ENCODE peak calls at places on chromosomes 3 and 15, in four cellular contexts. N is breast epithelium, T is cardiac muscle cell, E is tibial artery. G is an unnamed sample.

GRCh38 chr3:40843851-40844548 is 319.2 kb downstream of the ZNF621 start:
- DNase-seq in N (no peak), T (no peak), E (no peak), G (no peak)

GRCh38 chr3:81914254-81914653 is 152.8 kb upstream of the GBE1 start:
- DNase-seq in T (no peak), N (no peak), E (no peak), G (no peak)

GRCh38 chr15:57861039-57861638 is 154.6 kb downstream of the POLR2M start:
- DNase-seq in E (no peak), N (no peak), T (peak; percentile 71), G (no peak)

GRCh38 chr3:104323226-104323625 is 1043.5 kb upstream of the ALCAM start:
- DNase-seq in T (no peak), N (no peak), E (no peak), G (no peak)

GRCh38 chr3:122245513-122246174 is 62.2 kb downstream of the CASR start:
- DNase-seq in N (no peak), E (no peak), T (no peak), G (no peak)

GRCh38 chr3:38843898-38844297 is 27.9 kb upstream of the SCN10A start:
- DNase-seq in T (peak; percentile 58), E (no peak), N (no peak), G (no peak)

GRCh38 chr15:73002509-73002908 is 49.8 kb upstream of the NEO1 start:
- DNase-seq in E (no peak), N (no peak), T (no peak), G (no peak)

GRCh38 chr3:142117052-142117451 is 32.3 kb downstream of the TFDP2 start:
- DNase-seq in E (no peak), T (no peak), N (no peak), G (no peak)

GRCh38 chr15:35279811-35280210 is 194.7 kb upstream of the NANOGP8 start:
- DNase-seq in T (no peak), E (no peak), N (no peak), G (no peak)

GRCh38 chr3:73787620-73788019 is 162.9 kb upstream of the PDZRN3 start:
- DNase-seq in N (no peak), T (no peak), E (no peak), G (no peak)

GRCh38 chr15:60391722-60392340 is 6.0 kb downstream of the ANXA2 start:
- DNase-seq in T (no peak), E (no peak), N (no peak), G (no peak)

GRCh38 chr15:96893159-96893906 is 562.8 kb downstream of the NR2F2 start:
- DNase-seq in E (no peak), T (peak; percentile 55), N (no peak), G (no peak)
- TF ChIP-seq CTCF in E (peak; percentile 63), T (peak; percentile 29), N (peak; percentile 33), G (peak; percentile 46)

GRCh38 chr3:42746455-42747450 is 26.3 kb downstream of the CCDC13 start:
- DNase-seq in T (peak; percentile 41), E (peak; percentile 56), N (no peak), G (no peak)

GRCh38 chr3:42749753-42750231 is 23.3 kb downstream of the CCDC13 start:
- DNase-seq in E (peak; percentile 35), T (peak; percentile 40), N (no peak), G (no peak)

GRCh38 chr3:42745776-42746454 is 27.1 kb downstream of the CCDC13 start:
- DNase-seq in T (no peak), E (no peak), N (no peak), G (no peak)

GRCh38 chr3:42749025-42749752 is 23.9 kb downstream of the CCDC13 start:
- DNase-seq in E (peak; percentile 16), T (no peak), N (no peak), G (no peak)

DNA sequence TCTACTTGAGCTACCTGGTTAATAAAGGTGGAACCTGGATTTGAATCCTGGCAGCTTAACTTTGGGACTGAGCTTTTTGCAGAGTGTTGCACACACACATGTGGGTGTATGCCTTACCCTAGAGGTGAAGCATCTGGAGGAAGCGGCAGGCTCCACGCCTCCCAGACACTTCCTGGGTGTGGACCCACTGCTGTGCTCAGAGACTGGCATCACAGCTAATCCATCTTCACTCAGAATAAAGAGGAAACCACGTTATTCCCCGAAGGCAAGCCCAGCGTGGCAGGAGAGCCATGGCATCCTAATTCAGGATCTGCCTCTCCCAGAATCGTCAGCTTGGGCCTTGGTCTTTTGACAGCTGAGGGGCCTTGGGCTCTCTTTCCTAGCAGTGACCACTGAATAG is 25.5 kb downstream of the CCDC13 start:
- DNase-seq in N (no peak), T (no peak), E (peak; percentile 22), G (no peak)
- H3K27ac ChIP-seq in N (no peak overlapping the region), T (no peak overlapping the region), E (peak overlapping the region; percentile 80), G (no peak overlapping the region)

GRCh38 chr15:33580526-33580925 is 269.8 kb downstream of the RYR3 start:
- DNase-seq in T (no peak), N (no peak), E (no peak), G (no peak)
- H3K4me1 ChIP-seq in T (no peaks in the 10 kb centered on the region), N (no peaks in the 10 kb centered on the region), E (no peaks in the 10 kb centered on the region), G (no peaks in the 10 kb centered on the region)

DNA sequence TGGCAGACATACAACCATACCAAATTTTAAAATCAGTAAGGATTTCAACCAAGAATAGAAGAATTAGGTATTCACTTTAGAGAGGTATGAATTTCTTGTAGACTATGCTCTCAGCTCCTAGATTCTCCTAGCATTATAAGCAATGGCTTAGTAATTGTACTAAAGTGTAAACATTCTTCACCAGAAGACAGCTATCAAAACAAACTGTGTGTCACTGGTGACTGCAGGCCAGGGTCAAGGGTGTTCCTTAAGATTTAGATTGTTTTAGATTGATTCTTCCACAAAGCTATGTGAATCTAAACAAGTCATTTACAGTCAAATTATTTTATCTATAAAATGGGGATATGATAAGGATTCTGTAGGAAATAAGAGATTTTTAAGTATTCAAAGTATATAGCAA is 23.1 kb upstream of the GP5 start:
- DNase-seq in T (no peak), N (no peak), E (no peak), G (no peak)
- TF ChIP-seq CTCF in T (no peak), N (no peak), E (no peak), G (no peak)

DNA sequence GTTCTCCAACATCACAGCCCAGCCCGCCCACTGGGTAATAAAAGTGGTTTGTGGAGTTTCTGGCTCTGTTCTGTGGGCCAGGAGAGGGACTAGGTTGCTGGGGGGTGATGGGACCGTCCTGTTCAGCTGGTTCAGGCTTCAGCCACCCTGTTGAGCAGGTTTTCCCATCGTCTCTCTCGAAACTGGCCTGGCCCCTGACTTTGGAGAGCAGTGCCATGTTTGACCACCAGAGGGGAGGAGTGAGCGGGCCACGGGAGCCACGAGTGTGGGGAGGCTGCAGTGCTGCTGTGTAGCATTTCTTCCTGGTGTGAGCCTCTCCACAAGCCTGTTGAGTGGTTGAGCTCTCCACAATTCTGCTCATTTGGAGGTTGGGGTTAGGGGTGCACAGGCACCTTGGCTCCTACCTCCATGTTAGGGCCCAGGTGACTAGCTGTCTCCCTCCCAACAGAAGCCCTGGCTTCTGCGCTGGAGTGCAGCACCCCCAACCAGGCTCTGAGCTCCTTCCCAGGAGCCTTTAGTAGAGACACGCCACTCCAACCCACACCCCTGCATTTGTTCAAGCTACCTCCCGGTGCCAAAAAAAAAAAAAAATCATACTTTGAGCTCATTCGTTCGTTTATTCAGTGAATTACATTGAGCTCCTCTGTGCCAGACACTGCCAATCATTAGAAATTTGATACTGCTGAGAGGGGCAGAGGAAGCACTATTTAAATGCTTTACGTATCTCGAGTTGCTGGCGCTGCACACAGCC is 13.9 kb downstream of the SPINT1 start:
- DNase-seq in N (peak; percentile 92), E (peak; percentile 43), T (peak; percentile 76), G (peak; percentile 57)
- H3K27ac ChIP-seq in N (peak overlapping the region; percentile 88), E (no peak overlapping the region), T (no peak overlapping the region), G (no peak overlapping the region)

GRCh38 chr3:48218537-48218936 is 4.8 kb upstream of the CAMP start:
- DNase-seq in E (no peak), N (no peak), T (no peak), G (no peak)

GRCh38 chr3:48219543-48219942 is 3.8 kb upstream of the CAMP start:
- DNase-seq in T (no peak), E (no peak), N (no peak), G (peak; percentile 48)

GRCh38 chr3:48217449-48217848 is 5.8 kb upstream of the CAMP start:
- DNase-seq in N (no peak), T (no peak), E (peak; percentile 43), G (no peak)

GRCh38 chr3:48222616-48223513 is at the start of gene CAMP:
- DNase-seq in N (peak; percentile 92), T (no peak), E (peak; percentile 76), G (no peak)

GRCh38 chr3:48220746-48221145 is 2.5 kb upstream of the CAMP start:
- DNase-seq in N (no peak), E (no peak), T (no peak), G (no peak)
- H3K4me1 ChIP-seq in N (no peaks in the 10 kb centered on the region), E (peaks cover 8% of the 10 kb centered on the region), T (no peaks in the 10 kb centered on the region), G (peaks cover 3% of the 10 kb centered on the region)

GRCh38 chr3:136196064-136196400 is at the start of gene MSL2:
- DNase-seq in E (no peak), N (peak; percentile 68), T (no peak), G (no peak)

GRCh38 chr3:136195258-136196063 is 674 bp downstream of the MSL2 start:
- DNase-seq in N (peak; percentile 68), T (peak; percentile 84), E (peak; percentile 80), G (peak; percentile 83)

GRCh38 chr3:136196401-136197158 is 445 bp upstream of the MSL2 start:
- DNase-seq in T (peak; percentile 99), E (peak; percentile 99), N (peak; percentile 98), G (peak; percentile 99)

GRCh38 chr3:136193273-136194043 is 2.7 kb downstream of the MSL2 start:
- DNase-seq in N (no peak), E (no peak), T (peak; percentile 42), G (no peak)

GRCh38 chr3:136194409-136195257 is 1.5 kb downstream of the MSL2 start:
- DNase-seq in E (peak; percentile 26), N (no peak), T (peak; percentile 46), G (no peak)
- TF ChIP-seq CTCF in E (no peak), N (no peak), T (no peak), G (no peak)

GRCh38 chr15:63834500-63835210 is 907 bp upstream of the HERC1 start:
- DNase-seq in N (no peak), E (no peak), T (no peak), G (no peak)
- H3K27ac ChIP-seq in N (peak overlapping the region; percentile 95), E (peak overlapping the region; percentile 85), T (peak overlapping the region; percentile 91), G (peak overlapping the region; percentile 92)

GRCh38 chr15:67148196-67148701 is 82.8 kb downstream of the SMAD3 start:
- DNase-seq in T (no peak), E (no peak), N (no peak), G (no peak)
- H3K4me1 ChIP-seq in T (peaks cover 64% of the 10 kb centered on the region), E (peaks cover 29% of the 10 kb centered on the region), N (peaks cover 25% of the 10 kb centered on the region), G (peaks cover 90% of the 10 kb centered on the region)